ENCODE peak calls at places on chromosomes 12 and 14, in nine cellular contexts. G is IMR-90, N is stomach, R is A549, B is body of pancreas, W is sigmoid colon, U is gastrocnemius medialis, Z is ovary, T is K562. A is an unnamed sample. For H3K4me1, the result is how much of the 10 kb centered on the place peaks cover.

GRCh38 chr12:6078378-6079083 is 45.9 kb downstream of the VWF start:
- DNase-seq in W (no peak), B (no peak), R (no peak), N (no peak), U (no peak), G (no peak), Z (no peak), T (no peak), A (no peak)

GRCh38 chr14:75040497-75040896 is 10.8 kb downstream of the MLH3 start:
- DNase-seq in Z (no peak), N (no peak), B (no peak), T (no peak), R (no peak), W (no peak), U (no peak), G (no peak), A (no peak)

GRCh38 chr12:56080556-56081138 is 682 bp downstream of the ERBB3 start:
- DNase-seq in B (peak), G (no peak), T (peak), W (no peak), U (no peak), Z (no peak), R (no peak), N (peak), A (no peak)

GRCh38 chr14:96016761-96017160 is 22.4 kb upstream of the C14orf132 start:
- DNase-seq in T (no peak), R (no peak), G (peak), U (no peak), W (no peak), B (no peak), N (no peak), Z (no peak), A (no peak)

GRCh38 chr14:40983604-40984003 is 623.1 kb upstream of the LRFN5 start:
- DNase-seq in N (no peak), B (no peak), U (no peak), Z (no peak), W (no peak), G (peak), T (no peak), R (no peak), A (no peak)

GRCh38 chr14:69900603-69901002 is 21.4 kb downstream of the SMOC1 start:
- DNase-seq in U (no peak), T (no peak), N (no peak), R (no peak), W (no peak), B (no peak), G (no peak), Z (no peak), A (no peak)

GRCh38 chr12:52528641-52529143 is 8.5 kb upstream of the KRT5 start:
- DNase-seq in Z (no peak), R (no peak), G (no peak), N (no peak), T (no peak), U (no peak), B (peak), W (no peak), A (no peak)

GRCh38 chr12:108914031-108914630 is 34.2 kb downstream of the DAO start:
- DNase-seq in B (peak), N (no peak), G (no peak), Z (no peak), R (no peak), W (no peak), U (peak), T (no peak), A (peak)

GRCh38 chr14:69045857-69046351 is 66.8 kb upstream of the ACTN1 start:
- DNase-seq in G (no peak), T (no peak), R (no peak), W (no peak), U (no peak), Z (peak), N (no peak), B (no peak), A (peak)

GRCh38 chr12:110179291-110179690 is 55.1 kb downstream of the IFT81 start:
- DNase-seq in G (peak), N (no peak), U (no peak), R (no peak), W (no peak), T (no peak), Z (no peak), B (no peak), A (no peak)

GRCh38 chr14:70642313-70643235 is 858 bp downstream of the TTC9 start:
- DNase-seq in G (no peak), W (no peak), Z (no peak), N (no peak), T (no peak), R (no peak), U (no peak), B (peak), A (peak)

GRCh38 chr12:119673634-119674033 is 5.7 kb downstream of the PRKAB1 start:
- DNase-seq in Z (no peak), N (no peak), B (no peak), W (peak), G (no peak), T (no peak), R (no peak), U (no peak), A (no peak)

GRCh38 chr14:63737582-63738006 is 9.7 kb upstream of the SGPP1 start:
- DNase-seq in N (no peak), W (no peak), U (no peak), R (no peak), T (no peak), B (no peak), G (no peak), Z (no peak), A (no peak)

GRCh38 chr14:80764496-80764895 is 177.0 kb downstream of the CEP128 start:
- DNase-seq in U (no peak), Z (no peak), T (no peak), G (peak), B (no peak), N (no peak), R (no peak), W (no peak), A (no peak)

GRCh38 chr12:69476276-69477017 is 6.3 kb downstream of the FRS2 start:
- DNase-seq in Z (no peak), G (no peak), T (no peak), B (no peak), R (no peak), W (no peak), U (no peak), N (no peak), A (no peak)

GRCh38 chr12:62714409-62715075 is 220.4 kb downstream of the PPM1H start:
- DNase-seq in N (no peak), B (no peak), G (no peak), Z (peak), R (no peak), W (no peak), T (no peak), U (no peak), A (no peak)

GRCh38 chr14:68935761-68936209 is 43.3 kb downstream of the ACTN1 start:
- DNase-seq in R (no peak), N (peak), U (no peak), Z (no peak), G (no peak), B (peak), W (peak), T (peak), A (peak)

GRCh38 chr12:15520844-15521243 is 198.5 kb downstream of the PTPRO start:
- DNase-seq in G (no peak), U (no peak), R (no peak), Z (no peak), B (no peak), T (no peak), W (no peak), N (no peak), A (no peak)

GRCh38 chr12:26848156-26848825 is 15.3 kb upstream of the ITPR2 start:
- DNase-seq in N (no peak), U (no peak), B (no peak), W (no peak), G (peak), T (no peak), Z (no peak), R (no peak), A (no peak)
- H3K4me1 ChIP-seq in N (under half), U (under half), B (under half), W (under half), G (under half), T (under half), Z (under half), R (under half), A (under half)

DNA sequence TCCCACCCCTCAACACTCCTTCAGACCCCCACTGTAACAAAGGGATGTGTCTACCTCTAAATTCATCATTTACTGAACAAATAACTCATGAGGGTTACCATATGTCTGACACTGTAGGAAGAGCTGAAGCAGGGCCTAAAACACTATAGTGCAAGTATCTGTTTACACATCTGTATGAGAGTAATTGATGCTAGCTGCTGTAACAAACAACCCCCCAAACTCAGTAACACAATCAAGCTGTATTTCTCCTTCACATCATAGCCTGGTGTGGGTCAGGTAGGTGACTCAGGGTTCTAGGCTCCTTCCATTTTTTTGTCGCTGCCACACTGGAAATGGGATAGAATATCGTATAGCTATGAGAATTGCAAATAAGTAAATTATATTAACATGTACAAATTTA is 65.0 kb downstream of the KICS2 start:
- DNase-seq in W (no peak), T (no peak), N (no peak), R (no peak), G (no peak), U (no peak), B (no peak), Z (no peak), A (no peak)
- TF ChIP-seq POLR2A in W (no peak), T (no peak), N (no peak), R (no peak), G (no peak), U (no peak), B (no peak), Z (no peak), A (no peak)

GRCh38 chr12:111412007-111412829 is 6.5 kb downstream of the SH2B3 start:
- DNase-seq in N (no peak), U (no peak), Z (no peak), B (no peak), R (no peak), W (no peak), G (no peak), T (no peak), A (no peak)
- H3K4me1 ChIP-seq in N (under half), U (half or more), Z (under half), B (half or more), R (under half), W (under half), G (under half), T (half or more), A (under half)

DNA sequence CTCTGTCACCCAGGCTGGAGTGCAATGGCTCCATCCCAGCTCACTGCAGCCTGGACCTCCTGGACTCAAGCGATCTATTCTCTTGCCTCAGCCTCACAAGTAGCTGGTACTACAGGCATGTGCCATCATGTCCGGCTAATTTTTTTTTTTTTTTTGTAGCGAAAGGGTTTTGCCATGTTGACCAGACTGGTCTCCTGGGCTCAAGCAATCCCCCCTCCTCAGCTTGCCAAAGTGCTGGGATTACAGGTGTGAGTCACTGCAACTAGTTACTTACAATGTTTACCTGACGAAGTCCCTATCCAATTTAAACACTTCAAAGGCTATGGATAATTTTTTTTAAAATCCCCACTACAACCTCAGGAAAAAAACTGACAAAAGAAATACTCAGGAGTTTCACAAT is 1.8 kb downstream of the KRR1 start:
- DNase-seq in T (no peak), U (no peak), W (no peak), Z (no peak), G (no peak), N (no peak), R (no peak), B (no peak), A (no peak)
- TF ChIP-seq POLR2A in T (no peak), U (no peak), W (no peak), Z (no peak), G (no peak), N (no peak), R (no peak), B (no peak), A (no peak)

DNA sequence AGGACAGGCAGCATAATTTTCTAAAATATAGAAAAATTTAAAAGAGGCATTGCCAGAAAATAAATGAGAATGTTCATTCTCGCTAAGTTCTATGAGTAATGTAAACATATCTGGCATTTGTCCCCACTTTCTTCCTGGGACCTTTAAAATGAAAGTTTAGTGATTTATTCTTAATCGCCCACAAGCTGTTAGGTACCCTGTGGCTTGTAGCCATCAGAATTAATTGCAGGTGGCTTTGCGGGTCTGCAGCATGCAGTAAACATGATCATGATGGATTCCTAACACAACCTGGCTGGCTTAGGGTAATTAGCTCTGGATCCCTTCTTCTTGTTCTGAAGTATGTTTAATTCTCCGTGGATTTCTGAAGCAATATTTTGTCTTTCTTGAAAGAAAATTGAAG is 103.5 kb upstream of the FRMD6 start:
- DNase-seq in W (no peak), Z (no peak), B (no peak), T (no peak), R (no peak), N (no peak), G (no peak), U (no peak), A (no peak)
- H3K4me1 ChIP-seq in W (under half), Z (under half), B (under half), T (under half), R (under half), N (under half), G (under half), U (under half), A (under half)

DNA sequence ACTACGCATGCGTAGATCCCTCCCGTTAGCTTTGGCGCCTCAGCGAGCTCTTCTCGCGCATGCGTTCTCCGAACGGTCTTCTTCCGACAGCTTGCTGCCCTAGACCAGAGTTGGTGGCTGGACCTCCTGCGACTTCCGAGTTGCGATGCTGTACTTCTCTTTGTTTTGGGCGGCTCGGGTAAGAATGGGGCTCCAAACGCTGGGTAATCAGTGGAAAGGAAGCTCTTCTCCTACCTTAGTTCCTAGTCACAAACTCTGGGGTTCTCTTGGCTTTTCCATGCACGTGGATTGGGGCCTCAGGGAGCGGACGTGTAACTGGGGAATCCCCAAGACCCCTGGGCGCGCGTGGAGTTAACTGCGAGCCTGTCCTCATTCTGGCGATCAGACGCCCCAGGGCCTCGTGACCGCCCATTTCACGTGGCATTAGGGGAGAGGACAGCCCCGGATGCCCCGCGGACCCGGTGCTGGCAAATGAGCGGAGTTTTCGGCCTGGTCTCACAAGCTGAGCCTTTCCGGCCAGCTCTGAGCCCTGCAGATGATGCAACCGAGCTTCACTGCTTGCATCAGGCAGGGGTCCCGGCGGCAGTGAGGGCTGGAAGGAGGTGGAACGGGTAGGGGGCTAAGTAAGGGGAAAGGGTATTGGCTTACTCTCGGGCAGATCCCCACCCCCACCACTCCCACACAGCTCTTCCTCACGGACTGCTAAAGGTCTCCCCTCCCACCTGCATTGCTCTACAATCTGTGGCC is at the start of gene SHMT2:
- DNase-seq in W (peak), B (peak), Z (peak), T (peak), G (peak), R (peak), U (peak), N (peak), A (peak)
- TF ChIP-seq POLR2A in W (no peak), B (peak), Z (peak), T (peak), G (peak), R (peak), U (peak), N (no peak), A (no peak)

DNA sequence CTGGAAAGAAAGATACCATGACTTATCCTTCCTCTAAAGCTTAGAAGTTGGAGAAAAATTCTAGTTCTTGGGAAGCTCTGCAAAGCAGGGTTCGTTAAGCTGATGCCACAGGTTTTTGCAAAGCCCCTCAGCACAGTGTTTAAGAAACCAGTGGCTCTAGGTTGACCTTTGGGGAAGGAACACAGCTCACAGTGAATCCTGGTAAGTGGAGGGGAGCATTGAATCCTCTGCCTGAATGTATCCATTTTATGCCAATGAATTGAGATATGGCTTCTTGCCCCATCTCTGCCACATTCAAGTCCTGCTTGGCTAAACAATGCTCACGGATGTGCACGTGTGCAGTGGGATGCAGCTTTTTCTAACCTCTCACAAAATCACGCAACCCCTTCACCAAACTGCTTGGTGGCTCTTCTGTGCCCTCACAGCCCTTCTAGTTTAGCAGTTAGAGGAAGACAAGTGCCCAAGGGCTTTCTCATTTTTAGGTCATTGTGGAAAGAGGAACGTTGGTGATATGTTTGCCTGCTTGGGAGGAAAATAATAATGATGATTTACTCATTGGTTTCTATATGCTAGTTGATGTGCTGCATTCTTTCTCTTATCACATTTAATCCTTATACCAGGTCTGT is 111.3 kb downstream of the DAD1 start:
- DNase-seq in N (no peak), R (no peak), G (no peak), W (no peak), T (no peak), Z (no peak), U (no peak), B (no peak), A (no peak)
- H3K4me1 ChIP-seq in N (under half), R (under half), G (under half), W (under half), T (under half), Z (under half), U (under half), B (under half), A (under half)

GRCh38 chr14:103623883-103624482 is 5.0 kb upstream of the KLC1 start:
- DNase-seq in N (peak), G (no peak), U (no peak), T (no peak), Z (no peak), R (no peak), W (no peak), B (peak), A (no peak)

GRCh38 chr14:103625361-103626095 is 3.5 kb upstream of the KLC1 start:
- DNase-seq in N (no peak), B (no peak), U (no peak), Z (no peak), W (no peak), T (no peak), R (no peak), G (no peak), A (no peak)

GRCh38 chr14:103623308-103623707 is 5.7 kb upstream of the KLC1 start:
- DNase-seq in U (no peak), R (no peak), T (no peak), G (no peak), B (no peak), W (no peak), N (no peak), Z (no peak), A (no peak)

GRCh38 chr14:103626150-103626850 is 2.7 kb upstream of the KLC1 start:
- DNase-seq in Z (no peak), R (no peak), W (no peak), N (no peak), G (no peak), B (no peak), U (no peak), T (no peak), A (no peak)

GRCh38 chr14:103624860-103625259 is 4.2 kb upstream of the KLC1 start:
- DNase-seq in B (peak), Z (no peak), T (no peak), W (peak), R (peak), U (peak), N (peak), G (peak), A (peak)
- TF ChIP-seq POLR2A in B (no peak), Z (no peak), T (no peak), W (no peak), R (no peak), U (peak), N (no peak), G (no peak), A (no peak)

A was measured in testis.